ENCODE peak calls at places on chromosomes 11 and 22, in six cellular contexts. K, V, W, L, B and P are unnamed samples.

GRCh38 chr22:47333625-47334024 is 571.2 kb downstream of the TBC1D22A start:
- DNase-seq in B (no peak), V (peak), K (no peak), W (no peak), L (peak), P (no peak)

GRCh38 chr11:28666632-28667031 is 558.4 kb downstream of the METTL15 start:
- DNase-seq in L (no peak), B (no peak), V (no peak), K (no peak), W (no peak), P (no peak)

GRCh38 chr11:92387882-92388281 is 163.3 kb downstream of the FAT3 start:
- DNase-seq in W (no peak), L (no peak), V (no peak), K (no peak), B (no peak), P (no peak)

GRCh38 chr11:36976740-36977139 is 378.7 kb upstream of the RAG2 start:
- DNase-seq in L (no peak), B (no peak), W (no peak), V (no peak), K (no peak), P (no peak)

GRCh38 chr11:123180166-123180565 is 14.9 kb downstream of the CLMP start:
- DNase-seq in L (no peak), K (no peak), V (no peak), B (no peak), W (no peak), P (no peak)

GRCh38 chr11:76712125-76712524 is 41.6 kb upstream of the LRRC32 start:
- DNase-seq in L (no peak), K (no peak), V (no peak), B (no peak), W (no peak), P (no peak)

GRCh38 chr11:68271023-68271780 is 571 bp downstream of the C11orf24 start:
- DNase-seq in L (peak), K (peak), W (peak), B (peak), V (peak), P (peak)

GRCh38 chr11:61302550-61302949 is 7.4 kb upstream of the VWCE start:
- DNase-seq in L (no peak), K (no peak), V (no peak), B (no peak), W (no peak), P (no peak)

GRCh38 chr11:8577791-8578581 is 16.0 kb downstream of the STK33 start:
- DNase-seq in K (no peak), B (no peak), V (no peak), L (no peak), W (no peak), P (no peak)

GRCh38 chr22:44200451-44200850 is 19.7 kb downstream of the PARVG start:
- DNase-seq in V (no peak), W (no peak), K (no peak), B (no peak), L (no peak), P (no peak)

GRCh38 chr11:116605543-116605942 is 167.2 kb downstream of the BUD13 start:
- DNase-seq in V (peak), K (no peak), L (peak), W (no peak), B (peak), P (no peak)

GRCh38 chr22:37692627-37693285 is 4.1 kb upstream of the TRIOBP start:
- DNase-seq in W (no peak), K (no peak), L (no peak), V (no peak), B (no peak), P (no peak)

GRCh38 chr22:17896552-17896951 is 122.3 kb upstream of the BID start:
- DNase-seq in V (no peak), K (peak), B (peak), L (no peak), W (peak), P (no peak)

GRCh38 chr11:35143509-35144102 is 4.6 kb downstream of the CD44 start:
- DNase-seq in V (peak), W (no peak), L (no peak), K (no peak), B (no peak), P (no peak)

GRCh38 chr11:32905028-32905667 is 12.5 kb downstream of the QSER1 start:
- DNase-seq in V (no peak), W (no peak), K (no peak), B (no peak), L (no peak), P (no peak)

GRCh38 chr11:102955624-102956023 is at the start of gene MMP13:
- DNase-seq in L (no peak), V (peak), B (no peak), W (no peak), K (no peak), P (no peak)

GRCh38 chr11:126857860-126858808 is 142.4 kb downstream of the KIRREL3 start:
- DNase-seq in B (no peak), L (no peak), V (no peak), K (no peak), W (no peak), P (no peak)

GRCh38 chr22:50674606-50675552 is 2.3 kb downstream of the SHANK3 start:
- DNase-seq in L (peak), K (peak), B (peak), W (no peak), V (peak), P (no peak)

GRCh38 chr22:27416553-27417427 is 384.8 kb downstream of the MN1 start:
- DNase-seq in B (no peak), K (no peak), L (no peak), V (peak), W (no peak), P (no peak)

GRCh38 chr11:63599211-63600122 is 14.8 kb downstream of the PLAAT3 start:
- DNase-seq in B (no peak), V (peak), W (peak), K (peak), L (no peak), P (no peak)

GRCh38 chr22:49491221-49491635 is 336.4 kb downstream of the BRD1 start:
- DNase-seq in W (no peak), V (no peak), K (no peak), B (no peak), L (no peak), P (no peak)

GRCh38 chr11:112216591-112217105 is 9.6 kb upstream of the PTS start:
- DNase-seq in L (no peak), W (no peak), K (no peak), V (no peak), B (no peak), P (no peak)

GRCh38 chr22:45868586-45869443 is 108.1 kb downstream of the WNT7B start:
- DNase-seq in W (no peak), L (no peak), V (no peak), B (no peak), K (no peak), P (no peak)

GRCh38 chr11:128498846-128499245 is 88.5 kb downstream of the ETS1 start:
- DNase-seq in B (no peak), W (no peak), V (peak), L (no peak), K (no peak), P (no peak)

GRCh38 chr11:62882811-62883496 is 2.3 kb downstream of the SLC3A2 start:
- DNase-seq in V (no peak), W (no peak), B (no peak), L (no peak), K (no peak), P (no peak)

GRCh38 chr11:78212586-78213371 is 24.1 kb downstream of the USP35 start:
- DNase-seq in L (no peak), V (no peak), W (no peak), K (peak), B (no peak), P (no peak)

GRCh38 chr11:1747753-1748466 is 2.5 kb downstream of the IFITM10 start:
- DNase-seq in L (no peak), W (peak), V (no peak), K (peak), B (no peak), P (no peak)

GRCh38 chr11:63869686-63870085 is 30.8 kb downstream of the MARK2 start:
- DNase-seq in K (no peak), L (no peak), W (no peak), V (no peak), B (no peak), P (no peak)